ENCODE peak calls at places on chromosome 10, in five cellular contexts. One of them, this sample, is unnamed.

GRCh38 chr10:70381491-70382421 is 669 bp downstream of the LRRC20 start:
- DNase-seq in neuronal stem cell: no peak
- DNase-seq in stimulated activated CD4-positive, alpha-beta T cell treated with anti-CD3 and anti-CD28 coated beads, Interleukin-1b, Interleukin-23, amount 100 ng/mL, for 48 hours: peak
- DNase-seq in AG10803: no peak
- DNase-seq in activated CD4-positive, alpha-beta T cell treated with anti-CD3 and anti-CD28 coated beads for 24 hours: no peak
- DNase-seq in this sample: peak

GRCh38 chr10:100769481-100769880 is 24.1 kb downstream of the PAX2 start:
- DNase-seq in AG10803: no peak
- DNase-seq in activated CD4-positive, alpha-beta T cell treated with anti-CD3 and anti-CD28 coated beads for 24 hours: no peak
- DNase-seq in neuronal stem cell: no peak
- DNase-seq in stimulated activated CD4-positive, alpha-beta T cell treated with anti-CD3 and anti-CD28 coated beads, Interleukin-1b, Interleukin-23, amount 100 ng/mL, for 48 hours: no peak
- DNase-seq in this sample: no peak

GRCh38 chr10:132538031-132538789 is 623 bp downstream of the INPP5A start:
- DNase-seq in AG10803: no peak
- DNase-seq in stimulated activated CD4-positive, alpha-beta T cell treated with anti-CD3 and anti-CD28 coated beads, Interleukin-1b, Interleukin-23, amount 100 ng/mL, for 48 hours: no peak
- DNase-seq in neuronal stem cell: no peak
- DNase-seq in activated CD4-positive, alpha-beta T cell treated with anti-CD3 and anti-CD28 coated beads for 24 hours: no peak
- DNase-seq in this sample: no peak

GRCh38 chr10:28291881-28292297 is 11.0 kb downstream of the MPP7 start:
- DNase-seq in activated CD4-positive, alpha-beta T cell treated with anti-CD3 and anti-CD28 coated beads for 24 hours: peak
- DNase-seq in stimulated activated CD4-positive, alpha-beta T cell treated with anti-CD3 and anti-CD28 coated beads, Interleukin-1b, Interleukin-23, amount 100 ng/mL, for 48 hours: peak
- DNase-seq in neuronal stem cell: no peak
- DNase-seq in AG10803: peak
- DNase-seq in this sample: no peak

GRCh38 chr10:47165711-47166404 is 134.1 kb upstream of the GDF10 start:
- DNase-seq in activated CD4-positive, alpha-beta T cell treated with anti-CD3 and anti-CD28 coated beads for 24 hours: no peak
- DNase-seq in neuronal stem cell: no peak
- DNase-seq in stimulated activated CD4-positive, alpha-beta T cell treated with anti-CD3 and anti-CD28 coated beads, Interleukin-1b, Interleukin-23, amount 100 ng/mL, for 48 hours: peak
- DNase-seq in AG10803: peak
- DNase-seq in this sample: peak

GRCh38 chr10:59896186-59896585 is 10.2 kb downstream of the CCDC6 start:
- DNase-seq in activated CD4-positive, alpha-beta T cell treated with anti-CD3 and anti-CD28 coated beads for 24 hours: no peak
- DNase-seq in stimulated activated CD4-positive, alpha-beta T cell treated with anti-CD3 and anti-CD28 coated beads, Interleukin-1b, Interleukin-23, amount 100 ng/mL, for 48 hours: no peak
- DNase-seq in neuronal stem cell: no peak
- DNase-seq in AG10803: no peak
- DNase-seq in this sample: no peak

GRCh38 chr10:125411724-125412123 is 251.4 kb upstream of the CTBP2 start:
- DNase-seq in stimulated activated CD4-positive, alpha-beta T cell treated with anti-CD3 and anti-CD28 coated beads, Interleukin-1b, Interleukin-23, amount 100 ng/mL, for 48 hours: no peak
- DNase-seq in AG10803: peak
- DNase-seq in neuronal stem cell: no peak
- DNase-seq in activated CD4-positive, alpha-beta T cell treated with anti-CD3 and anti-CD28 coated beads for 24 hours: no peak
- DNase-seq in this sample: no peak

GRCh38 chr10:46555366-46555712 is 1.1 kb downstream of the GPRIN2 start:
- DNase-seq in stimulated activated CD4-positive, alpha-beta T cell treated with anti-CD3 and anti-CD28 coated beads, Interleukin-1b, Interleukin-23, amount 100 ng/mL, for 48 hours: no peak
- DNase-seq in AG10803: no peak
- DNase-seq in neuronal stem cell: no peak
- DNase-seq in activated CD4-positive, alpha-beta T cell treated with anti-CD3 and anti-CD28 coated beads for 24 hours: no peak
- DNase-seq in this sample: no peak

GRCh38 chr10:116774728-116775151 is 32.4 kb upstream of the HSPA12A start:
- DNase-seq in neuronal stem cell: no peak
- DNase-seq in stimulated activated CD4-positive, alpha-beta T cell treated with anti-CD3 and anti-CD28 coated beads, Interleukin-1b, Interleukin-23, amount 100 ng/mL, for 48 hours: no peak
- DNase-seq in AG10803: no peak
- DNase-seq in activated CD4-positive, alpha-beta T cell treated with anti-CD3 and anti-CD28 coated beads for 24 hours: no peak
- DNase-seq in this sample: no peak

GRCh38 chr10:97648557-97649404 is 8.3 kb downstream of the PI4K2A start:
- DNase-seq in AG10803: peak
- DNase-seq in neuronal stem cell: no peak
- DNase-seq in activated CD4-positive, alpha-beta T cell treated with anti-CD3 and anti-CD28 coated beads for 24 hours: no peak
- DNase-seq in stimulated activated CD4-positive, alpha-beta T cell treated with anti-CD3 and anti-CD28 coated beads, Interleukin-1b, Interleukin-23, amount 100 ng/mL, for 48 hours: peak
- DNase-seq in this sample: peak

GRCh38 chr10:95508730-95509129 is 52.4 kb downstream of the SORBS1 start:
- DNase-seq in activated CD4-positive, alpha-beta T cell treated with anti-CD3 and anti-CD28 coated beads for 24 hours: no peak
- DNase-seq in AG10803: peak
- DNase-seq in stimulated activated CD4-positive, alpha-beta T cell treated with anti-CD3 and anti-CD28 coated beads, Interleukin-1b, Interleukin-23, amount 100 ng/mL, for 48 hours: no peak
- DNase-seq in neuronal stem cell: peak
- DNase-seq in this sample: no peak

GRCh38 chr10:121926669-121927360 is 1.0 kb downstream of the ATE1 start:
- DNase-seq in AG10803: peak
- DNase-seq in stimulated activated CD4-positive, alpha-beta T cell treated with anti-CD3 and anti-CD28 coated beads, Interleukin-1b, Interleukin-23, amount 100 ng/mL, for 48 hours: no peak
- DNase-seq in neuronal stem cell: peak
- DNase-seq in activated CD4-positive, alpha-beta T cell treated with anti-CD3 and anti-CD28 coated beads for 24 hours: no peak
- DNase-seq in this sample: no peak

This sample was measured in heart right ventricle.